ENCODE peak calls at places on chromosomes 3 and 15, in seven cellular contexts. A, K, J, N, X, E and P are unnamed samples.
A peak's percentile ranks its signal among the peaks of the same experiment; 100 is the strongest.

GRCh38 chr3:57112206-57112605 is 51.7 kb downstream of the SPATA12 start:
- DNase-seq in A (no peak), K (peak; percentile 22), J (peak; percentile 23), N (no peak), X (peak; percentile 29), E (no peak), P (no peak)

GRCh38 chr3:116770815-116771450 is 61.4 kb downstream of the TUSC7 start:
- DNase-seq in A (peak; percentile 52), K (peak; percentile 78), J (peak; percentile 80), N (peak; percentile 66), X (peak; percentile 44), E (peak; percentile 85), P (peak; percentile 80)

GRCh38 chr3:31356941-31357340 is 175.8 kb upstream of the STT3B start:
- DNase-seq in A (no peak), K (no peak), J (peak; percentile 30), N (no peak), X (no peak), E (peak; percentile 20), P (peak; percentile 40)

GRCh38 chr3:63687569-63688233 is 35.2 kb downstream of the SNTN start:
- DNase-seq in A (no peak), K (no peak), J (no peak), N (no peak), X (no peak), E (no peak), P (peak; percentile 3)

GRCh38 chr15:91857224-91857585 is 3.7 kb downstream of the SLCO3A1 start:
- DNase-seq in A (no peak), K (no peak), J (no peak), N (no peak), X (no peak), E (no peak), P (no peak)

GRCh38 chr3:32283304-32283703 is 44.8 kb downstream of the CMTM8 start:
- DNase-seq in A (no peak), K (peak; percentile 59), J (no peak), N (no peak), X (no peak), E (peak; percentile 27), P (no peak)

GRCh38 chr3:72185549-72186484 is 400.9 kb upstream of the PROK2 start:
- DNase-seq in A (no peak), K (no peak), J (peak; percentile 7), N (no peak), X (peak; percentile 26), E (peak; percentile 75), P (peak; percentile 80)

GRCh38 chr3:187098925-187099512 is 40.3 kb downstream of the RPL39L start:
- DNase-seq in A (no peak), K (no peak), J (no peak), N (no peak), X (no peak), E (no peak), P (no peak)

GRCh38 chr3:99579246-99579645 is 59.1 kb upstream of the COL8A1 start:
- DNase-seq in A (no peak), K (no peak), J (no peak), N (no peak), X (no peak), E (peak; percentile 69), P (peak; percentile 82)

GRCh38 chr3:100042577-100042981 is 71.7 kb downstream of the FILIP1L start:
- DNase-seq in A (no peak), K (no peak), J (no peak), N (no peak), X (no peak), E (peak; percentile 89), P (no peak)

GRCh38 chr3:75341324-75342067 is 322.6 kb upstream of the FRG2C start:
- DNase-seq in A (no peak), K (no peak), J (no peak), N (no peak), X (no peak), E (no peak), P (no peak)

DNA sequence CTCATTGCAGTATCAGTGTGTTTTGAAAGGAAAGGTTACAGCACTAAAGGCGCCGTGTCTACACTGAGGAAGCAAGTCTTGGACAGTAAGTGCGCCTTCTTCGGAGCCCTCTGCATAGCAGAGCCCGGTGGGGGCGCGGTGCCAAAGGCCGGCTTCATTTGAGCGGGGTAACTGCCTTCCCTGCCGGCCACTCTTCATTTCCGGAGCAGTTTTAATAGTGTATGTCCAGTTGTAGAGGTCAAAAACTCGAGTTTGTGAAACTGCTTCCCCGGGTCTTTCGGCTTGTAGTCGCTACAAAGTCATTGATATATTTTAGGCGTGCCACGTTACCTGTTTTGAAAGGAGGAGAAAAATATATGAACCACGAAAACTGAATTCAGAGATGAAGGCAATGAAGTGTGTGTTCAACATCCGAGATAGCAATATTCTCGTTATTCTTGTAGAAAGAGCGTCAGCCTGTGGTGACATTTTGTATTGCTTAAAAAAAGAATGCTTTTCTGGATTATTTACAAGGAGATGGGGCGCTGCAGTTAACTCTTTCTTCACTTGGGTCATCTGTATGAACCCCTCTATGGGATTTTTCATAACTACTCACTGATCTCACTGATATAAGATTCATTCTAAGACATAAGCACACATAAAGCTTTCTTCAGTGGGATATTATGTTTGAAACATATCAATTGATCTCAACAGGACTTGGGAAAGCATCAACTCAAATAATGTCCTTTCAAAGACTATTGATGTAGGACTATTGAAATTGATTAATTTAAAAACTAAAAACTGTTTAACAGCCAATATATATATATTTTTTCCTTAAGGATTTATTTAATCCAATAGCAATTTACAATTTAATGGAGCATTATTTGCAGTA is 3.0 kb downstream of the ALCAM start:
- DNase-seq in A (peak; percentile 61), K (peak; percentile 71), J (peak; percentile 73), N (peak; percentile 74), X (peak; percentile 18), E (peak; percentile 86), P (peak; percentile 83)
- TF ChIP-seq CTCF in A (peak; percentile 83), K (peak; percentile 47), J (peak; percentile 87), N (peak; percentile 54), X (peak; percentile 68), E (peak; percentile 75), P (peak; percentile 66)

GRCh38 chr3:61876797-61877196 is 315.4 kb downstream of the PTPRG start:
- DNase-seq in A (no peak), K (no peak), J (no peak), N (no peak), X (no peak), E (peak; percentile 78), P (peak; percentile 40)

GRCh38 chr3:61875976-61876671 is 314.8 kb downstream of the PTPRG start:
- DNase-seq in A (no peak), K (no peak), J (no peak), N (no peak), X (no peak), E (no peak), P (no peak)

GRCh38 chr3:61875073-61875472 is 313.7 kb downstream of the PTPRG start:
- DNase-seq in A (no peak), K (no peak), J (no peak), N (no peak), X (no peak), E (peak; percentile 41), P (peak; percentile 39)

GRCh38 chr3:61875488-61875887 is 314.1 kb downstream of the PTPRG start:
- DNase-seq in A (no peak), K (no peak), J (no peak), N (no peak), X (no peak), E (no peak), P (no peak)

DNA sequence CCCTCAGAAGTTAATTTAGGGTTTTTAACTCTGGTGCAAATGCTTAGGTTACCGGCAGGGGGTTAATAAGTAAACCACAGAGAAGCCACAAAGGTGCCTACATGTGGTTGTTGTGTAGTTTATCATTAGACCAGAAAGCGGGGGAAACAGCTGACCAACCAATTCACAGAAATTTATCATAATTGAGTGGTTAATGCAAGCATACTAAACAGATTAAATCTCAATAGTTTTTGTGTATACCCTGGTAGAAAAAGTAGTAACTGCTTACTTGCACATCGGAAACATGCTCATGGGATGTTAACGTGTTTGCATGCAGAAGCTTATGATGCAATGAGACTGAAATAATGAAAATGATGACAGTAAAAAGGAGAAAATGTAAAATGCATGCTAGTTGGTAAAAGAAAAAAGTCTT is 316.0 kb downstream of the PTPRG start:
- DNase-seq in A (no peak), K (peak; percentile 6), J (no peak), N (no peak), X (peak; percentile 39), E (peak; percentile 72), P (peak; percentile 32)
- TF ChIP-seq CTCF in A (no peak), K (peak; percentile 25), J (no peak), N (no peak), X (no peak), E (peak; percentile 27), P (no peak)

DNA sequence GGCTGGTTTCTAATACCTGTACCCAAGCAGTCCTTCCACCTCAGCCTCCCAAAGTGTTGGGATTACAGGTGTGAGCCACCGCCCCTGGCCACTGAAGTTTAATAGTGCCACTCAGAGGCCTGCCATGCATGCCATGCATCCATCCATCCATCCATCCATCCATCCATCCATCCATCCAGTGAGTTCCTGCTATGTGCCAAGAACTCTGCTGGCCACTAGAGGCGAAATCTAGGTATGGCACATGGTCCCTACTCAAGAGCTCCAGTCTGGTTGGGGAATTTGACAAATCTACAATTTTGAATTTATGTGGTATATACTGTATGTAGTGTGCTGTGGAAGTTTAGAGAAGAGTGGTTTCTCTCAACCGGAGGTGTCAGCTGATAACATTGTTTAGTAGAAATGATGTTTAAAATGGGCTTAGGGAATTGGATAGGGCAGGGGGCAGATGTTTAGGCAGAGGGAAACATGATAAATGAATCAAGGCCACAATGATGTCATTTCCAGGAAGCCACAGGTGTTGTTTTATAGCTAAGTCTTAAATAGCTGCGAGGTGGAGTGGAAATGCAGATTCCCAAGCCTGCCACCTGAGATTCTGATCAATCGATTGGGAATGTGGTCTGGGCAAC is 384.4 kb upstream of the C2CD4B start:
- DNase-seq in A (no peak), K (peak; percentile 27), J (peak; percentile 76), N (peak; percentile 40), X (peak; percentile 26), E (peak; percentile 48), P (peak; percentile 14)
- TF ChIP-seq CTCF in A (peak; percentile 52), K (peak; percentile 49), J (peak; percentile 50), N (peak; percentile 53), X (peak; percentile 50), E (peak; percentile 70), P (peak; percentile 65)

GRCh38 chr3:23620044-23620443 is 185.7 kb upstream of the UBE2E1 start:
- DNase-seq in A (no peak), K (no peak), J (no peak), N (peak; percentile 26), X (no peak), E (no peak), P (no peak)

GRCh38 chr3:23620616-23621015 is 185.1 kb upstream of the UBE2E1 start:
- DNase-seq in A (no peak), K (no peak), J (no peak), N (no peak), X (no peak), E (no peak), P (no peak)

GRCh38 chr3:23611737-23612295 is 193.9 kb upstream of the UBE2E1 start:
- DNase-seq in A (no peak), K (no peak), J (no peak), N (peak; percentile 57), X (no peak), E (peak; percentile 70), P (peak; percentile 82)

GRCh38 chr3:23612296-23612891 is 193.4 kb upstream of the UBE2E1 start:
- DNase-seq in A (no peak), K (no peak), J (peak; percentile 44), N (peak; percentile 31), X (no peak), E (peak; percentile 55), P (peak; percentile 43)

GRCh38 chr3:23615068-23615467 is 190.7 kb upstream of the UBE2E1 start:
- DNase-seq in A (no peak), K (no peak), J (peak; percentile 11), N (no peak), X (no peak), E (no peak), P (no peak)
- TF ChIP-seq CTCF in A (no peak), K (no peak), J (no peak), N (no peak), X (no peak), E (no peak), P (no peak)

GRCh38 chr3:78430741-78431140 is 1337.1 kb downstream of the ROBO1 start:
- DNase-seq in A (no peak), K (no peak), J (no peak), N (no peak), X (no peak), E (peak; percentile 3), P (peak; percentile 16)
- TF ChIP-seq CTCF in A (no peak), K (no peak), J (no peak), N (no peak), X (no peak), E (no peak), P (no peak)